ENCODE peak calls at places on chromosomes 16 and 17, in ten cellular contexts. One of them, this sample, is unnamed.

GRCh38 chr17:66826856-66827255 is 8.1 kb upstream of the CACNG5 start:
- DNase-seq in SW 1271: no peak
- DNase-seq in GM23248: no peak
- DNase-seq in stimulated activated CD8-positive, alpha-beta memory T cell treated with anti-CD3 and anti-CD28 coated beads, Interleukin-2, amount 100 ng/mL, for 48 hours: no peak
- DNase-seq in T-helper 1 cell: no peak
- DNase-seq in left colon: no peak
- DNase-seq in A172: no peak
- DNase-seq in DMS153: no peak
- DNase-seq in stimulated activated CD4-positive, alpha-beta T cell treated with anti-CD3 and anti-CD28 coated beads, Interleukin-4, amount 100 ng/mL, for 4 hours: no peak
- DNase-seq in posterior cingulate gyrus: no peak
- DNase-seq in this sample: no peak

GRCh38 chr16:54620197-54620596 is 310.5 kb upstream of the IRX5 start:
- DNase-seq in SW 1271: no peak
- DNase-seq in GM23248: no peak
- DNase-seq in stimulated activated CD8-positive, alpha-beta memory T cell treated with anti-CD3 and anti-CD28 coated beads, Interleukin-2, amount 100 ng/mL, for 48 hours: no peak
- DNase-seq in T-helper 1 cell: no peak
- DNase-seq in left colon: no peak
- DNase-seq in A172: no peak
- DNase-seq in DMS153: peak
- DNase-seq in stimulated activated CD4-positive, alpha-beta T cell treated with anti-CD3 and anti-CD28 coated beads, Interleukin-4, amount 100 ng/mL, for 4 hours: no peak
- DNase-seq in posterior cingulate gyrus: no peak
- DNase-seq in this sample: no peak

GRCh38 chr17:62049299-62049698 is 15.8 kb downstream of the MED13 start:
- DNase-seq in SW 1271: no peak
- DNase-seq in GM23248: no peak
- DNase-seq in stimulated activated CD8-positive, alpha-beta memory T cell treated with anti-CD3 and anti-CD28 coated beads, Interleukin-2, amount 100 ng/mL, for 48 hours: no peak
- DNase-seq in T-helper 1 cell: no peak
- DNase-seq in left colon: no peak
- DNase-seq in A172: no peak
- DNase-seq in DMS153: no peak
- DNase-seq in stimulated activated CD4-positive, alpha-beta T cell treated with anti-CD3 and anti-CD28 coated beads, Interleukin-4, amount 100 ng/mL, for 4 hours: no peak
- DNase-seq in posterior cingulate gyrus: no peak
- DNase-seq in this sample: no peak

GRCh38 chr16:12059216-12059769 is 82.8 kb downstream of the SNX29 start:
- DNase-seq in SW 1271: no peak
- DNase-seq in GM23248: no peak
- DNase-seq in stimulated activated CD8-positive, alpha-beta memory T cell treated with anti-CD3 and anti-CD28 coated beads, Interleukin-2, amount 100 ng/mL, for 48 hours: no peak
- DNase-seq in T-helper 1 cell: no peak
- DNase-seq in left colon: no peak
- DNase-seq in A172: no peak
- DNase-seq in DMS153: no peak
- DNase-seq in stimulated activated CD4-positive, alpha-beta T cell treated with anti-CD3 and anti-CD28 coated beads, Interleukin-4, amount 100 ng/mL, for 4 hours: no peak
- DNase-seq in posterior cingulate gyrus: peak
- DNase-seq in this sample: no peak

GRCh38 chr16:67372664-67373063 is 20.6 kb downstream of the TPPP3 start:
- DNase-seq in SW 1271: peak
- DNase-seq in GM23248: peak
- DNase-seq in stimulated activated CD8-positive, alpha-beta memory T cell treated with anti-CD3 and anti-CD28 coated beads, Interleukin-2, amount 100 ng/mL, for 48 hours: no peak
- DNase-seq in T-helper 1 cell: no peak
- DNase-seq in left colon: no peak
- DNase-seq in A172: peak
- DNase-seq in DMS153: no peak
- DNase-seq in stimulated activated CD4-positive, alpha-beta T cell treated with anti-CD3 and anti-CD28 coated beads, Interleukin-4, amount 100 ng/mL, for 4 hours: no peak
- DNase-seq in posterior cingulate gyrus: no peak
- DNase-seq in this sample: peak

GRCh38 chr16:7921360-7921759 is 588.7 kb downstream of the RBFOX1 start:
- DNase-seq in SW 1271: no peak
- DNase-seq in GM23248: no peak
- DNase-seq in stimulated activated CD8-positive, alpha-beta memory T cell treated with anti-CD3 and anti-CD28 coated beads, Interleukin-2, amount 100 ng/mL, for 48 hours: no peak
- DNase-seq in T-helper 1 cell: no peak
- DNase-seq in left colon: no peak
- DNase-seq in A172: no peak
- DNase-seq in DMS153: no peak
- DNase-seq in stimulated activated CD4-positive, alpha-beta T cell treated with anti-CD3 and anti-CD28 coated beads, Interleukin-4, amount 100 ng/mL, for 4 hours: no peak
- DNase-seq in posterior cingulate gyrus: no peak
- DNase-seq in this sample: no peak

GRCh38 chr16:5024632-5025031 is 9.1 kb downstream of the NAGPA start:
- DNase-seq in SW 1271: peak
- DNase-seq in GM23248: peak
- DNase-seq in stimulated activated CD8-positive, alpha-beta memory T cell treated with anti-CD3 and anti-CD28 coated beads, Interleukin-2, amount 100 ng/mL, for 48 hours: no peak
- DNase-seq in T-helper 1 cell: no peak
- DNase-seq in left colon: peak
- DNase-seq in A172: peak
- DNase-seq in DMS153: peak
- DNase-seq in stimulated activated CD4-positive, alpha-beta T cell treated with anti-CD3 and anti-CD28 coated beads, Interleukin-4, amount 100 ng/mL, for 4 hours: no peak
- DNase-seq in posterior cingulate gyrus: no peak
- DNase-seq in this sample: peak

GRCh38 chr17:53336281-53336680 is 486.4 kb upstream of the KIF2B start:
- DNase-seq in SW 1271: no peak
- DNase-seq in GM23248: no peak
- DNase-seq in stimulated activated CD8-positive, alpha-beta memory T cell treated with anti-CD3 and anti-CD28 coated beads, Interleukin-2, amount 100 ng/mL, for 48 hours: no peak
- DNase-seq in T-helper 1 cell: no peak
- DNase-seq in left colon: no peak
- DNase-seq in A172: no peak
- DNase-seq in DMS153: no peak
- DNase-seq in stimulated activated CD4-positive, alpha-beta T cell treated with anti-CD3 and anti-CD28 coated beads, Interleukin-4, amount 100 ng/mL, for 4 hours: no peak
- DNase-seq in posterior cingulate gyrus: no peak
- DNase-seq in this sample: peak

GRCh38 chr17:78589031-78589675 is 12.0 kb upstream of the DNAH17 start:
- DNase-seq in SW 1271: no peak
- DNase-seq in GM23248: no peak
- DNase-seq in stimulated activated CD8-positive, alpha-beta memory T cell treated with anti-CD3 and anti-CD28 coated beads, Interleukin-2, amount 100 ng/mL, for 48 hours: no peak
- DNase-seq in T-helper 1 cell: no peak
- DNase-seq in left colon: no peak
- DNase-seq in A172: no peak
- DNase-seq in DMS153: no peak
- DNase-seq in stimulated activated CD4-positive, alpha-beta T cell treated with anti-CD3 and anti-CD28 coated beads, Interleukin-4, amount 100 ng/mL, for 4 hours: no peak
- DNase-seq in posterior cingulate gyrus: peak
- DNase-seq in this sample: no peak

GRCh38 chr16:51881731-51882130 is 665.2 kb downstream of the TOX3 start:
- DNase-seq in SW 1271: no peak
- DNase-seq in GM23248: no peak
- DNase-seq in stimulated activated CD8-positive, alpha-beta memory T cell treated with anti-CD3 and anti-CD28 coated beads, Interleukin-2, amount 100 ng/mL, for 48 hours: no peak
- DNase-seq in T-helper 1 cell: no peak
- DNase-seq in left colon: no peak
- DNase-seq in A172: no peak
- DNase-seq in DMS153: no peak
- DNase-seq in stimulated activated CD4-positive, alpha-beta T cell treated with anti-CD3 and anti-CD28 coated beads, Interleukin-4, amount 100 ng/mL, for 4 hours: no peak
- DNase-seq in posterior cingulate gyrus: no peak
- DNase-seq in this sample: no peak

GRCh38 chr16:28898266-28898665 is 20.0 kb downstream of the ATP2A1 start:
- DNase-seq in SW 1271: no peak
- DNase-seq in GM23248: no peak
- DNase-seq in stimulated activated CD8-positive, alpha-beta memory T cell treated with anti-CD3 and anti-CD28 coated beads, Interleukin-2, amount 100 ng/mL, for 48 hours: no peak
- DNase-seq in T-helper 1 cell: no peak
- DNase-seq in left colon: no peak
- DNase-seq in A172: peak
- DNase-seq in DMS153: no peak
- DNase-seq in stimulated activated CD4-positive, alpha-beta T cell treated with anti-CD3 and anti-CD28 coated beads, Interleukin-4, amount 100 ng/mL, for 4 hours: no peak
- DNase-seq in posterior cingulate gyrus: no peak
- DNase-seq in this sample: no peak

GRCh38 chr16:81894592-81894991 is 115.5 kb downstream of the PLCG2 start:
- DNase-seq in SW 1271: no peak
- DNase-seq in GM23248: no peak
- DNase-seq in stimulated activated CD8-positive, alpha-beta memory T cell treated with anti-CD3 and anti-CD28 coated beads, Interleukin-2, amount 100 ng/mL, for 48 hours: no peak
- DNase-seq in T-helper 1 cell: no peak
- DNase-seq in left colon: no peak
- DNase-seq in A172: no peak
- DNase-seq in DMS153: no peak
- DNase-seq in stimulated activated CD4-positive, alpha-beta T cell treated with anti-CD3 and anti-CD28 coated beads, Interleukin-4, amount 100 ng/mL, for 4 hours: no peak
- DNase-seq in posterior cingulate gyrus: no peak
- DNase-seq in this sample: no peak

GRCh38 chr17:28325221-28325620 is 6.2 kb downstream of the TMEM97 start:
- DNase-seq in SW 1271: no peak
- DNase-seq in GM23248: no peak
- DNase-seq in stimulated activated CD8-positive, alpha-beta memory T cell treated with anti-CD3 and anti-CD28 coated beads, Interleukin-2, amount 100 ng/mL, for 48 hours: no peak
- DNase-seq in T-helper 1 cell: no peak
- DNase-seq in left colon: no peak
- DNase-seq in A172: no peak
- DNase-seq in DMS153: no peak
- DNase-seq in stimulated activated CD4-positive, alpha-beta T cell treated with anti-CD3 and anti-CD28 coated beads, Interleukin-4, amount 100 ng/mL, for 4 hours: no peak
- DNase-seq in posterior cingulate gyrus: no peak
- DNase-seq in this sample: no peak

GRCh38 chr17:57135026-57135747 is 50.1 kb downstream of the AKAP1 start:
- DNase-seq in SW 1271: no peak
- DNase-seq in GM23248: no peak
- DNase-seq in stimulated activated CD8-positive, alpha-beta memory T cell treated with anti-CD3 and anti-CD28 coated beads, Interleukin-2, amount 100 ng/mL, for 48 hours: no peak
- DNase-seq in T-helper 1 cell: no peak
- DNase-seq in left colon: no peak
- DNase-seq in A172: no peak
- DNase-seq in DMS153: no peak
- DNase-seq in stimulated activated CD4-positive, alpha-beta T cell treated with anti-CD3 and anti-CD28 coated beads, Interleukin-4, amount 100 ng/mL, for 4 hours: no peak
- DNase-seq in posterior cingulate gyrus: no peak
- DNase-seq in this sample: no peak

GRCh38 chr17:19867094-19867653 is 562 bp downstream of the ULK2 start:
- DNase-seq in SW 1271: peak
- DNase-seq in GM23248: peak
- DNase-seq in stimulated activated CD8-positive, alpha-beta memory T cell treated with anti-CD3 and anti-CD28 coated beads, Interleukin-2, amount 100 ng/mL, for 48 hours: peak
- DNase-seq in T-helper 1 cell: peak
- DNase-seq in left colon: peak
- DNase-seq in A172: peak
- DNase-seq in DMS153: no peak
- DNase-seq in stimulated activated CD4-positive, alpha-beta T cell treated with anti-CD3 and anti-CD28 coated beads, Interleukin-4, amount 100 ng/mL, for 4 hours: peak
- DNase-seq in posterior cingulate gyrus: peak
- DNase-seq in this sample: peak

GRCh38 chr16:2280981-2281542 is 13.1 kb upstream of the RNPS1 start:
- DNase-seq in SW 1271: no peak
- DNase-seq in GM23248: no peak
- DNase-seq in stimulated activated CD8-positive, alpha-beta memory T cell treated with anti-CD3 and anti-CD28 coated beads, Interleukin-2, amount 100 ng/mL, for 48 hours: no peak
- DNase-seq in T-helper 1 cell: no peak
- DNase-seq in left colon: no peak
- DNase-seq in A172: no peak
- DNase-seq in DMS153: no peak
- DNase-seq in stimulated activated CD4-positive, alpha-beta T cell treated with anti-CD3 and anti-CD28 coated beads, Interleukin-4, amount 100 ng/mL, for 4 hours: no peak
- DNase-seq in posterior cingulate gyrus: no peak
- DNase-seq in this sample: no peak

GRCh38 chr17:12463102-12463501 is 202.6 kb upstream of the MYOCD start:
- DNase-seq in SW 1271: no peak
- DNase-seq in GM23248: peak
- DNase-seq in stimulated activated CD8-positive, alpha-beta memory T cell treated with anti-CD3 and anti-CD28 coated beads, Interleukin-2, amount 100 ng/mL, for 48 hours: no peak
- DNase-seq in T-helper 1 cell: no peak
- DNase-seq in left colon: no peak
- DNase-seq in A172: no peak
- DNase-seq in DMS153: no peak
- DNase-seq in stimulated activated CD4-positive, alpha-beta T cell treated with anti-CD3 and anti-CD28 coated beads, Interleukin-4, amount 100 ng/mL, for 4 hours: no peak
- DNase-seq in posterior cingulate gyrus: no peak
- DNase-seq in this sample: peak

GRCh38 chr17:16255481-16255901 is 38.5 kb downstream of the PIGL start:
- DNase-seq in SW 1271: no peak
- DNase-seq in GM23248: peak
- DNase-seq in stimulated activated CD8-positive, alpha-beta memory T cell treated with anti-CD3 and anti-CD28 coated beads, Interleukin-2, amount 100 ng/mL, for 48 hours: no peak
- DNase-seq in T-helper 1 cell: no peak
- DNase-seq in left colon: peak
- DNase-seq in A172: no peak
- DNase-seq in DMS153: no peak
- DNase-seq in stimulated activated CD4-positive, alpha-beta T cell treated with anti-CD3 and anti-CD28 coated beads, Interleukin-4, amount 100 ng/mL, for 4 hours: no peak
- DNase-seq in posterior cingulate gyrus: peak
- DNase-seq in this sample: no peak

GRCh38 chr16:83715217-83715920 is 92.4 kb upstream of the HSBP1 start:
- DNase-seq in SW 1271: no peak
- DNase-seq in GM23248: no peak
- DNase-seq in stimulated activated CD8-positive, alpha-beta memory T cell treated with anti-CD3 and anti-CD28 coated beads, Interleukin-2, amount 100 ng/mL, for 48 hours: no peak
- DNase-seq in T-helper 1 cell: no peak
- DNase-seq in left colon: no peak
- DNase-seq in A172: no peak
- DNase-seq in DMS153: peak
- DNase-seq in stimulated activated CD4-positive, alpha-beta T cell treated with anti-CD3 and anti-CD28 coated beads, Interleukin-4, amount 100 ng/mL, for 4 hours: no peak
- DNase-seq in posterior cingulate gyrus: no peak
- DNase-seq in this sample: no peak

GRCh38 chr16:60640038-60640437 is 1396.2 kb downstream of the CDH8 start:
- DNase-seq in SW 1271: no peak
- DNase-seq in GM23248: no peak
- DNase-seq in stimulated activated CD8-positive, alpha-beta memory T cell treated with anti-CD3 and anti-CD28 coated beads, Interleukin-2, amount 100 ng/mL, for 48 hours: no peak
- DNase-seq in T-helper 1 cell: no peak
- DNase-seq in left colon: no peak
- DNase-seq in A172: no peak
- DNase-seq in DMS153: no peak
- DNase-seq in stimulated activated CD4-positive, alpha-beta T cell treated with anti-CD3 and anti-CD28 coated beads, Interleukin-4, amount 100 ng/mL, for 4 hours: no peak
- DNase-seq in posterior cingulate gyrus: no peak
- DNase-seq in this sample: no peak

GRCh38 chr17:82933911-82934310 is 94.1 kb upstream of the ZNF750 start:
- DNase-seq in SW 1271: no peak
- DNase-seq in GM23248: no peak
- DNase-seq in stimulated activated CD8-positive, alpha-beta memory T cell treated with anti-CD3 and anti-CD28 coated beads, Interleukin-2, amount 100 ng/mL, for 48 hours: no peak
- DNase-seq in T-helper 1 cell: no peak
- DNase-seq in left colon: peak
- DNase-seq in A172: no peak
- DNase-seq in DMS153: no peak
- DNase-seq in stimulated activated CD4-positive, alpha-beta T cell treated with anti-CD3 and anti-CD28 coated beads, Interleukin-4, amount 100 ng/mL, for 4 hours: no peak
- DNase-seq in posterior cingulate gyrus: peak
- DNase-seq in this sample: no peak

GRCh38 chr16:15803608-15804007 is 53.2 kb downstream of the MYH11 start:
- DNase-seq in SW 1271: no peak
- DNase-seq in GM23248: no peak
- DNase-seq in stimulated activated CD8-positive, alpha-beta memory T cell treated with anti-CD3 and anti-CD28 coated beads, Interleukin-2, amount 100 ng/mL, for 48 hours: no peak
- DNase-seq in T-helper 1 cell: no peak
- DNase-seq in left colon: peak
- DNase-seq in A172: no peak
- DNase-seq in DMS153: no peak
- DNase-seq in stimulated activated CD4-positive, alpha-beta T cell treated with anti-CD3 and anti-CD28 coated beads, Interleukin-4, amount 100 ng/mL, for 4 hours: no peak
- DNase-seq in posterior cingulate gyrus: peak
- DNase-seq in this sample: no peak

GRCh38 chr16:29992371-29992967 is 2.9 kb downstream of the HIRIP3 start:
- DNase-seq in SW 1271: no peak
- DNase-seq in GM23248: no peak
- DNase-seq in stimulated activated CD8-positive, alpha-beta memory T cell treated with anti-CD3 and anti-CD28 coated beads, Interleukin-2, amount 100 ng/mL, for 48 hours: no peak
- DNase-seq in T-helper 1 cell: no peak
- DNase-seq in left colon: no peak
- DNase-seq in A172: no peak
- DNase-seq in DMS153: no peak
- DNase-seq in stimulated activated CD4-positive, alpha-beta T cell treated with anti-CD3 and anti-CD28 coated beads, Interleukin-4, amount 100 ng/mL, for 4 hours: no peak
- DNase-seq in posterior cingulate gyrus: peak
- DNase-seq in this sample: no peak

GRCh38 chr17:74466111-74466784 is at the start of gene CD300A:
- DNase-seq in SW 1271: no peak
- DNase-seq in GM23248: no peak
- DNase-seq in stimulated activated CD8-positive, alpha-beta memory T cell treated with anti-CD3 and anti-CD28 coated beads, Interleukin-2, amount 100 ng/mL, for 48 hours: no peak
- DNase-seq in T-helper 1 cell: peak
- DNase-seq in left colon: peak
- DNase-seq in A172: no peak
- DNase-seq in DMS153: no peak
- DNase-seq in stimulated activated CD4-positive, alpha-beta T cell treated with anti-CD3 and anti-CD28 coated beads, Interleukin-4, amount 100 ng/mL, for 4 hours: no peak
- DNase-seq in posterior cingulate gyrus: no peak
- DNase-seq in this sample: no peak

GRCh38 chr16:54031107-54031760 is 255.4 kb downstream of the IRX3 start:
- DNase-seq in SW 1271: no peak
- DNase-seq in GM23248: peak
- DNase-seq in stimulated activated CD8-positive, alpha-beta memory T cell treated with anti-CD3 and anti-CD28 coated beads, Interleukin-2, amount 100 ng/mL, for 48 hours: no peak
- DNase-seq in T-helper 1 cell: no peak
- DNase-seq in left colon: no peak
- DNase-seq in A172: peak
- DNase-seq in DMS153: no peak
- DNase-seq in stimulated activated CD4-positive, alpha-beta T cell treated with anti-CD3 and anti-CD28 coated beads, Interleukin-4, amount 100 ng/mL, for 4 hours: no peak
- DNase-seq in posterior cingulate gyrus: no peak
- DNase-seq in this sample: peak

GRCh38 chr17:62336527-62336926 is 43.8 kb upstream of the EFCAB3 start:
- DNase-seq in SW 1271: no peak
- DNase-seq in GM23248: no peak
- DNase-seq in stimulated activated CD8-positive, alpha-beta memory T cell treated with anti-CD3 and anti-CD28 coated beads, Interleukin-2, amount 100 ng/mL, for 48 hours: no peak
- DNase-seq in T-helper 1 cell: no peak
- DNase-seq in left colon: no peak
- DNase-seq in A172: no peak
- DNase-seq in DMS153: no peak
- DNase-seq in stimulated activated CD4-positive, alpha-beta T cell treated with anti-CD3 and anti-CD28 coated beads, Interleukin-4, amount 100 ng/mL, for 4 hours: no peak
- DNase-seq in posterior cingulate gyrus: no peak
- DNase-seq in this sample: no peak